ENCODE peak calls at places on chromosomes 2 and 18, in seven cellular contexts. Q is lung, J is GM23248, Y is Panc1, C is aorta, I is body of pancreas, P is prostate gland. E is an unnamed sample.

GRCh38 chr2:182522428-182522896 is 95.6 kb upstream of the PDE1A start:
- DNase-seq in J (peak; percentile 17), P (no peak), I (no peak), Q (no peak), Y (no peak), C (no peak), E (no peak)

GRCh38 chr18:2982452-2983172 is 30.3 kb downstream of the LPIN2 start:
- DNase-seq in P (no peak), J (peak; percentile 54), C (no peak), Q (no peak), I (peak; percentile 45), Y (no peak), E (peak; percentile 87)

GRCh38 chr2:199273043-199273647 is 184.6 kb downstream of the SATB2 start:
- DNase-seq in P (no peak), I (no peak), C (no peak), Y (no peak), J (peak; percentile 77), Q (no peak), E (no peak)

GRCh38 chr18:42339324-42339723 is 384.3 kb downstream of the PIK3C3 start:
- DNase-seq in P (no peak), C (no peak), Q (no peak), J (no peak), Y (no peak), I (no peak), E (no peak)

GRCh38 chr18:24633121-24633520 is 172.7 kb downstream of the HRH4 start:
- DNase-seq in J (peak; percentile 72), P (no peak), Q (no peak), C (no peak), I (no peak), Y (no peak), E (no peak)

GRCh38 chr2:240789501-240790369 is 30.3 kb downstream of the KIF1A start:
- DNase-seq in Q (no peak), I (no peak), P (no peak), C (peak; percentile 63), Y (no peak), J (no peak), E (no peak)

GRCh38 chr2:28577796-28578680 is 82.2 kb downstream of the PLB1 start:
- DNase-seq in Y (no peak), I (no peak), J (no peak), P (no peak), C (no peak), Q (no peak), E (no peak)

GRCh38 chr18:9507565-9508088 is 32.3 kb downstream of the RALBP1 start:
- DNase-seq in J (no peak), I (no peak), C (no peak), P (no peak), Y (no peak), Q (no peak), E (no peak)

GRCh38 chr18:22363867-22364463 is 53.8 kb downstream of the CTAGE1 start:
- DNase-seq in J (no peak), I (no peak), Y (no peak), P (no peak), Q (no peak), C (no peak), E (peak; percentile 50)

GRCh38 chr2:212770240-212770639 is 231.6 kb upstream of the ERBB4 start:
- DNase-seq in Q (no peak), P (no peak), Y (no peak), I (no peak), C (no peak), J (peak; percentile 2), E (no peak)

GRCh38 chr18:61244632-61245031 is 88.6 kb upstream of the CDH20 start:
- DNase-seq in C (no peak), P (no peak), I (no peak), J (no peak), Y (no peak), Q (no peak), E (no peak)

GRCh38 chr18:68604256-68604655 is 110.7 kb downstream of the TMX3 start:
- DNase-seq in C (no peak), Y (no peak), I (no peak), J (peak; percentile 11), P (no peak), Q (no peak), E (no peak)

GRCh38 chr2:75047189-75047812 is 88.9 kb downstream of the POLE4 start:
- DNase-seq in P (no peak), Y (no peak), J (peak; percentile 69), I (no peak), Q (no peak), C (no peak), E (no peak)

GRCh38 chr2:123808243-123808642 is 216.8 kb upstream of the CNTNAP5 start:
- DNase-seq in Y (no peak), I (no peak), P (no peak), Q (no peak), C (peak; percentile 22), J (no peak), E (no peak)

GRCh38 chr18:23136326-23137092 is 1.2 kb downstream of the CABLES1 start:
- DNase-seq in C (peak; percentile 86), P (peak; percentile 9), Q (peak; percentile 36), J (peak; percentile 67), Y (no peak), I (peak; percentile 39), E (peak; percentile 53)

GRCh38 chr2:62968668-62969067 is 82.0 kb upstream of the OTX1 start:
- DNase-seq in Q (no peak), I (no peak), J (no peak), P (no peak), Y (no peak), C (no peak), E (no peak)
- H3K27ac ChIP-seq in Q (no peak overlapping the region), I (no peak overlapping the region), J (no peak overlapping the region), P (no peak overlapping the region), Y (no peak overlapping the region), C (no peak overlapping the region), E (no peak overlapping the region)

GRCh38 chr2:148615446-148615845 is 29.1 kb upstream of the EPC2 start:
- DNase-seq in Q (no peak), J (no peak), P (no peak), Y (no peak), C (no peak), I (no peak), E (no peak)
- H3K27ac ChIP-seq in Q (peak overlapping the region; percentile 66), J (no peak overlapping the region), P (no peak overlapping the region), Y (no peak overlapping the region), C (no peak overlapping the region), I (peak overlapping the region; percentile 39), E (no peak overlapping the region)

DNA sequence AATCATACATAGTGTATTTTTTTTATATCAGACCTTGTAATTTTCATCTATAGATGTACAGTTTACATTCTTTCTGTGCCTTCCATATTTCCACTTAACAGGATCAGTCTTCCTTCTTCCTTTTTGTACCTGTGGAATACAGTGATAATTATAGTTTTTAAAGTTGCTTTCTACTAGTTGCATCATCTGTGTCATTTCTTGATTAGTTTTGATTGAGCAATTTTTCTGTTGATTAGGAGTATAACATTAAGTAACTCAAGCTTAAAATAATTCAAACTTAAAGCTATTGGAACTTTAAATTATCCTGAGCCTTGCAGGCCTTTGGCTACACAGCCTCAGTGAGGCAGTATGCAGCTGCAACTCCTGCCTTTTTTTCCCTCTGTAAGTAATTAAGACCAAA is 57.4 kb downstream of the NEURL3 start:
- DNase-seq in J (no peak), C (no peak), I (no peak), Y (no peak), P (no peak), Q (no peak), E (no peak)
- H3K27ac ChIP-seq in J (no peak overlapping the region), C (no peak overlapping the region), I (no peak overlapping the region), Y (no peak overlapping the region), P (no peak overlapping the region), Q (no peak overlapping the region), E (no peak overlapping the region)

DNA sequence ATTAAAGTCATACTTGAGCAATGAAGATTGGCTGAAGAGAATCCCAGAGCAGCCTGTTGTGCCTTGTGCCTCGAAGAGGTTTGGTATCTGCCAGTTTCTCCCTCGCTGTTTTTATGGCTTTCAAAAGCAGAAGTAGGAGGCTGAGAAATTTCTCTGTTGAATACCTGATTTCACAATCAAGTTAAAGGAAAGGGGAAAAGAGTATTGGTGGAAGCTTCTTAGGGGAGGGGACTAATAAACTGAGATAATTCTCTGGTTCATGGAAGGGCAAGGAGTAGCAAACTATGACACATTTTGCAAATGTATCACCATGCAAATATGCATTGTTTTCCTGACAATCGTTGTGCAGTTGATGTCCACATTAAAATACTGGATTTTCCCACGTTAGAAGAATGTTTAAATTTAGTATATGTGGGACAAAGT is at the start of gene IL1B:
- DNase-seq in C (no peak), P (no peak), Q (no peak), I (no peak), J (peak; percentile 91), Y (no peak), E (no peak)
- H3K27ac ChIP-seq in C (no peak within 1 kb of the TSS), P (no peak within 1 kb of the TSS), Q (no peak within 1 kb of the TSS), I (peak within 1 kb of the TSS; percentile 52), J (peak within 1 kb of the TSS; percentile 80), Y (no peak within 1 kb of the TSS), E (no peak within 1 kb of the TSS)

GRCh38 chr2:120740765-120741513 is 5.3 kb downstream of the GLI2 start:
- DNase-seq in J (no peak), Q (peak; percentile 25), I (no peak), Y (no peak), P (no peak), C (peak; percentile 76), E (no peak)
- H3K27ac ChIP-seq in J (no peak overlapping the region), Q (no peak overlapping the region), I (no peak overlapping the region), Y (peak overlapping the region; percentile 87), P (no peak overlapping the region), C (no peak overlapping the region), E (no peak overlapping the region)

GRCh38 chr2:223896751-223897320 is 48.3 kb downstream of the WDFY1 start:
- DNase-seq in J (peak; percentile 37), Q (no peak), P (no peak), Y (no peak), I (no peak), C (no peak), E (no peak)

GRCh38 chr2:223900066-223900465 is 45.1 kb downstream of the WDFY1 start:
- DNase-seq in J (no peak), I (no peak), Y (no peak), Q (no peak), P (no peak), C (no peak), E (no peak)

GRCh38 chr2:223897669-223898314 is 47.3 kb downstream of the WDFY1 start:
- DNase-seq in Y (no peak), P (no peak), C (no peak), J (no peak), Q (no peak), I (no peak), E (no peak)

GRCh38 chr2:223894009-223894408 is 51.1 kb downstream of the WDFY1 start:
- DNase-seq in Y (no peak), I (no peak), J (no peak), C (no peak), P (no peak), Q (no peak), E (no peak)

GRCh38 chr2:223894968-223895367 is 50.2 kb downstream of the WDFY1 start:
- DNase-seq in J (no peak), I (no peak), Q (no peak), P (no peak), Y (no peak), C (no peak), E (peak; percentile 82)
- H3K27ac ChIP-seq in J (no peak overlapping the region), I (no peak overlapping the region), Q (no peak overlapping the region), P (no peak overlapping the region), Y (no peak overlapping the region), C (no peak overlapping the region), E (no peak overlapping the region)

E was measured in small intestine.